ENCODE peak calls at places on chromosomes 3 and 15, in seven cellular contexts. Q, H, B, R, C, S and Z are unnamed samples.

GRCh38 chr3:159482241-159483031 is 506.2 kb upstream of the IL12A start:
- DNase-seq in Q (no peak), H (peak; percentile 18), B (no peak), R (no peak), C (no peak), S (no peak), Z (no peak)

GRCh38 chr3:173502983-173503568 is 105.5 kb downstream of the NLGN1 start:
- DNase-seq in Q (peak; percentile 1), H (no peak), B (no peak), R (no peak), C (peak; percentile 57), S (peak; percentile 74), Z (no peak)

GRCh38 chr3:161171639-161172552 is 49.2 kb upstream of the NMD3 start:
- DNase-seq in Q (no peak), H (peak; percentile 64), B (no peak), R (no peak), C (peak; percentile 39), S (peak; percentile 30), Z (no peak)

GRCh38 chr15:36724493-36724892 is 145.1 kb downstream of the CDIN1 start:
- DNase-seq in Q (no peak), H (no peak), B (no peak), R (no peak), C (no peak), S (no peak), Z (no peak)

GRCh38 chr3:12896206-12896697 is 54.9 kb upstream of the RPL32 start:
- DNase-seq in Q (no peak), H (no peak), B (no peak), R (no peak), C (peak; percentile 26), S (no peak), Z (no peak)

GRCh38 chr15:52783929-52784798 is 6.0 kb downstream of the ONECUT1 start:
- DNase-seq in Q (no peak), H (peak; percentile 87), B (no peak), R (no peak), C (no peak), S (no peak), Z (no peak)

GRCh38 chr3:167929937-167930336 is 165.8 kb downstream of the GOLIM4 start:
- DNase-seq in Q (no peak), H (peak; percentile 15), B (no peak), R (no peak), C (peak; percentile 3), S (no peak), Z (no peak)

GRCh38 chr15:43800286-43801136 is at the start of gene HYPK:
- DNase-seq in Q (peak; percentile 47), H (peak; percentile 93), B (peak; percentile 91), R (peak; percentile 54), C (peak; percentile 93), S (peak; percentile 87), Z (peak; percentile 60)

GRCh38 chr3:23495507-23495906 is 292.4 kb downstream of the UBE2E2 start:
- DNase-seq in Q (no peak), H (no peak), B (no peak), R (no peak), C (peak; percentile 39), S (peak; percentile 16), Z (no peak)

GRCh38 chr3:79139395-79140060 is 628.3 kb downstream of the ROBO1 start:
- DNase-seq in Q (no peak), H (peak; percentile 10), B (no peak), R (no peak), C (peak; percentile 33), S (peak; percentile 47), Z (no peak)

GRCh38 chr3:83233715-83234114 is 1472.3 kb upstream of the GBE1 start:
- DNase-seq in Q (no peak), H (no peak), B (no peak), R (no peak), C (no peak), S (no peak), Z (no peak)

GRCh38 chr3:129961142-129961541 is 13.4 kb upstream of the TRH start:
- DNase-seq in Q (no peak), H (peak; percentile 7), B (no peak), R (no peak), C (peak; percentile 14), S (no peak), Z (no peak)

GRCh38 chr15:57611119-57611518 is 19.4 kb downstream of the MYZAP start:
- DNase-seq in Q (no peak), H (no peak), B (no peak), R (no peak), C (no peak), S (no peak), Z (no peak)

GRCh38 chr3:50347187-50347813 is 1.8 kb upstream of the ZMYND10 start:
- DNase-seq in Q (no peak), H (peak; percentile 83), B (no peak), R (no peak), C (peak; percentile 80), S (peak; percentile 72), Z (no peak)

GRCh38 chr3:79167651-79168416 is 600.0 kb downstream of the ROBO1 start:
- DNase-seq in Q (peak; percentile 85), H (no peak), B (no peak), R (no peak), C (peak; percentile 95), S (peak; percentile 97), Z (peak; percentile 95)

GRCh38 chr15:70741107-70741511 is 22.2 kb downstream of the UACA start:
- DNase-seq in Q (no peak), H (no peak), B (peak; percentile 39), R (no peak), C (peak; percentile 96), S (peak; percentile 80), Z (no peak)

GRCh38 chr3:151974067-151974466 is 100.6 kb downstream of the SUCNR1 start:
- DNase-seq in Q (peak; percentile 13), H (no peak), B (no peak), R (no peak), C (peak; percentile 21), S (peak; percentile 61), Z (no peak)

GRCh38 chr3:134798681-134799311 is 3.7 kb downstream of the EPHB1 start:
- DNase-seq in Q (no peak), H (no peak), B (no peak), R (no peak), C (no peak), S (no peak), Z (no peak)

GRCh38 chr3:13269711-13270378 is 150.3 kb downstream of the NUP210 start:
- DNase-seq in Q (no peak), H (no peak), B (no peak), R (no peak), C (no peak), S (no peak), Z (no peak)

GRCh38 chr15:45604321-45604720 is 17.1 kb downstream of the BLOC1S6 start:
- DNase-seq in Q (no peak), H (no peak), B (no peak), R (no peak), C (no peak), S (no peak), Z (no peak)

GRCh38 chr15:96418146-96418545 is 87.6 kb downstream of the NR2F2 start:
- DNase-seq in Q (no peak), H (no peak), B (no peak), R (no peak), C (no peak), S (no peak), Z (no peak)

GRCh38 chr3:151169700-151170224 is 33.3 kb downstream of the GPR171 start:
- DNase-seq in Q (no peak), H (no peak), B (no peak), R (no peak), C (peak; percentile 21), S (no peak), Z (no peak)

GRCh38 chr3:42277676-42278075 is 11.7 kb upstream of the CCK start:
- DNase-seq in Q (no peak), H (no peak), B (no peak), R (no peak), C (no peak), S (no peak), Z (no peak)

GRCh38 chr15:67076147-67076843 is 10.9 kb downstream of the SMAD3 start:
- DNase-seq in Q (no peak), H (no peak), B (no peak), R (no peak), C (peak; percentile 85), S (peak; percentile 87), Z (no peak)

GRCh38 chr3:49158108-49158709 is 7.9 kb downstream of the CCDC71 start:
- DNase-seq in Q (no peak), H (peak; percentile 87), B (no peak), R (no peak), C (peak; percentile 25), S (no peak), Z (no peak)

GRCh38 chr15:80780416-80781221 is 1.4 kb downstream of the CEMIP start:
- DNase-seq in Q (no peak), H (peak; percentile 89), B (no peak), R (no peak), C (peak; percentile 68), S (peak; percentile 65), Z (no peak)

GRCh38 chr3:173553635-173554280 is 156.2 kb downstream of the NLGN1 start:
- DNase-seq in Q (no peak), H (peak; percentile 81), B (no peak), R (peak; percentile 15), C (peak; percentile 61), S (peak; percentile 57), Z (peak; percentile 25)

DNA sequence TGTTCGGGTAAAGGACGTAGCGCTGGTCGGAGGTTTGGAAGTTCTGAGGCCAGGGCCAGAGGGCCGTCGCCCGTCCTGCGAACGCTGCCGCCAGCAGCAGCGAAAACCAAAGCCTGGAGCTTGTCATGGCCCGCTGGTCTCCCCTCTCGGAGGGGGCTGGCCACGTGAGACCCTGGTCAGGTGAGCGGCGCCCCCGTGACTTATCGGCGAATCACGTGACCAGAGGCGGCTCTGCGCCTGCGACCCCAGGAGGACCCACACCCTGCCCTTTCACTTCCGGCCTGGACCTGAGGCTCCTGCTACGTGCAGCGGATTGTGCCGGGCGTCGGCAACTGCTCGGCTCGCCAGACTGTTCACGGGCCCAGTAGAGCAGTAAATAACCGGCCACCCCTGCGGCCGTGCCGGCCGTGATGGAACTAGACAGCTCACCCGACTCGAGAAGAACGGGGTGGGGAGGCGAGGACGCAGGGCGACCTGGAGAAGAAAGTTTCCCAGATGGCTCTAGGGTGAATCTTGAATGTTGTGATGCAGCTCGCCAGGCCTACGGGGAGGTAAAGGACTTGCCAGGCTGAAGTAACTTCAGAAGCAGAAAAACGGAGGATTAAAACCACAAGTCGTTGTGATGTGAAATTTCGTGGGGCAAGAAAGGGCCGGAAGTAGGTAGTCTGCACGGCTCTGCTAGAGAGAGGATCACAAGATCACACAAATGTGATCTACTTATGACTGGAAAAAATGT is at the start of gene HEXA:
- DNase-seq in Q (peak; percentile 53), H (peak; percentile 99), B (peak; percentile 99), R (peak; percentile 73), C (peak; percentile 98), S (peak; percentile 97), Z (peak; percentile 59)
- H3K4me3 ChIP-seq in Q (peak within 1 kb of the TSS; percentile 80), H (peak within 1 kb of the TSS; percentile 96), B (peak within 1 kb of the TSS; percentile 75), R (peak within 1 kb of the TSS; percentile 79), C (peak within 1 kb of the TSS; percentile 81), S (peak within 1 kb of the TSS; percentile 74), Z (peak within 1 kb of the TSS; percentile 96)

GRCh38 chr15:89358435-89358754 is 23.8 kb upstream of the POLG start:
- DNase-seq in Q (no peak), H (peak; percentile 72), B (no peak), R (no peak), C (no peak), S (no peak), Z (no peak)
- H3K4me3 ChIP-seq in Q (peak overlapping the region; percentile 45), H (peak overlapping the region; percentile 68), B (peak overlapping the region; percentile 48), R (peak overlapping the region; percentile 44), C (peak overlapping the region; percentile 56), S (no peak overlapping the region), Z (peak overlapping the region; percentile 12)

GRCh38 chr3:169542347-169542751 is 121.2 kb downstream of the MECOM start:
- DNase-seq in Q (no peak), H (no peak), B (no peak), R (no peak), C (peak; percentile 94), S (peak; percentile 14), Z (no peak)
- H3K4me3 ChIP-seq in Q (no peak overlapping the region), H (no peak overlapping the region), B (no peak overlapping the region), R (no peak overlapping the region), C (no peak overlapping the region), S (no peak overlapping the region), Z (no peak overlapping the region)

GRCh38 chr3:71753716-71754609 is at the start of gene GPR27:
- DNase-seq in Q (no peak), H (peak; percentile 57), B (no peak), R (no peak), C (peak; percentile 38), S (peak; percentile 16), Z (no peak)
- H3K4me3 ChIP-seq in Q (peak within 1 kb of the TSS; percentile 19), H (peak within 1 kb of the TSS; percentile 73), B (peak within 1 kb of the TSS; percentile 61), R (peak within 1 kb of the TSS; percentile 21), C (peak within 1 kb of the TSS; percentile 21), S (no peak within 1 kb of the TSS), Z (no peak within 1 kb of the TSS)